ENCODE peak calls at places on chromosome 5, in four cellular contexts. S, G, Z and T are unnamed samples.

GRCh38 chr5:66074891-66075290 is 69.2 kb upstream of the SREK1 start:
- DNase-seq in S (no peak), G (no peak), Z (no peak), T (no peak)

GRCh38 chr5:137040641-137041340 is 458.3 kb downstream of the SPOCK1 start:
- DNase-seq in Z (no peak), G (no peak), S (no peak), T (no peak)

GRCh38 chr5:181258576-181258975 is 2.4 kb downstream of the TRIM52 start:
- DNase-seq in Z (no peak), S (no peak), G (no peak), T (no peak)

GRCh38 chr5:169512385-169512784 is 71.2 kb upstream of the SPDL1 start:
- DNase-seq in G (no peak), S (no peak), Z (no peak), T (no peak)

GRCh38 chr5:78956901-78957300 is 28.2 kb downstream of the ARSB start:
- DNase-seq in S (no peak), Z (no peak), G (no peak), T (no peak)

GRCh38 chr5:72234265-72234700 is 85.8 kb downstream of the MRPS27 start:
- DNase-seq in Z (no peak), S (no peak), G (no peak), T (no peak)

GRCh38 chr5:53027913-53028312 is 38.8 kb downstream of the ITGA2 start:
- DNase-seq in S (no peak), G (peak; percentile 19), Z (peak; percentile 37), T (no peak)

GRCh38 chr5:88484367-88484766 is 215.7 kb upstream of the TMEM161B start:
- DNase-seq in S (no peak), G (no peak), Z (no peak), T (no peak)

GRCh38 chr5:14364096-14364495 is 217.5 kb upstream of the OTULINL start:
- DNase-seq in G (no peak), Z (no peak), S (no peak), T (no peak)

DNA sequence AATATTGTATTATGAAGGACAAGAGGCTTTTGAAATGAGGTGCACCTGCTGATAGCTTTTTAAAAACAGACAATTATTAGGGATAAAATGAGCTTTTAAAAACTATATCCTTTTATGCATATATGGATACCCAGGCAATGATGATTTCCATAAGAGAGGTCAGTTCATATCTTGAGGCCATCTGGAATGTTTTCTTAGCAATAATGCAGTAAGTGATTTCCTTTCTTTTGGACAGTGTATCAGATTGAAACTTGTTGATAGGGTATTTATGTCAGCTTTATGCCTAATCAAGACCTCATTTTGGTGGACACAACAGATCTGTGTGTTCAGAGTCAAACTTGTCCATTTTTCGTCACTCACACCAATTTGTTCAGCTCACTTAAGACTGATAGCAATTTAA is 413.5 kb upstream of the WWC1 start:
- DNase-seq in G (no peak), S (no peak), Z (no peak), T (no peak)
- TF ChIP-seq CTCF in G (no peak), S (no peak), Z (no peak), T (no peak)

GRCh38 chr5:127754259-127754658 is 51.1 kb downstream of the CCDC192 start:
- DNase-seq in G (no peak), S (no peak), Z (no peak), T (no peak)

GRCh38 chr5:127758884-127759283 is 55.7 kb downstream of the CCDC192 start:
- DNase-seq in G (no peak), S (no peak), Z (no peak), T (no peak)

GRCh38 chr5:127761869-127762268 is 58.7 kb downstream of the CCDC192 start:
- DNase-seq in S (no peak), G (no peak), Z (no peak), T (no peak)

GRCh38 chr5:127754727-127755126 is 51.5 kb downstream of the CCDC192 start:
- DNase-seq in G (no peak), S (no peak), Z (no peak), T (no peak)

DNA sequence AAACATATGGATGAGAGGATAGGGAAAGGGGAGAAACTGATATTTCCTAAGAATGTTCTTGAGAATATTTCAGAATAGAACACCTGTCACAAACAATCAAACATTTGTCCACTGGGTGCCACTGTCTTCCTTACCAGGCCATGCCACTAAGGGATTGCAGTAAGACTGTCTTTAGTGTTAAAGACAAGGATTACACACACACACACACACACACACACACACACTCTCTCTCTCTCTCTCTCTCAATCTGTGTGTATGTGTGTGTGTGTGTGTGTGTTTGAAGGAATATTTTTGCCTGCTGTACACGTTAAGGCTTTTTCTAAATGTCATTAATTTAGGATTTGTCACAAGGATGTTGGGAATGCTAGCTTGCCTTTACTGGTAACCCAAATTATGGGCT is 54.4 kb downstream of the CCDC192 start:
- DNase-seq in S (no peak), G (no peak), Z (no peak), T (no peak)
- TF ChIP-seq CTCF in S (peak; percentile 40), G (peak; percentile 56), Z (peak; percentile 38), T (no peak)

DNA sequence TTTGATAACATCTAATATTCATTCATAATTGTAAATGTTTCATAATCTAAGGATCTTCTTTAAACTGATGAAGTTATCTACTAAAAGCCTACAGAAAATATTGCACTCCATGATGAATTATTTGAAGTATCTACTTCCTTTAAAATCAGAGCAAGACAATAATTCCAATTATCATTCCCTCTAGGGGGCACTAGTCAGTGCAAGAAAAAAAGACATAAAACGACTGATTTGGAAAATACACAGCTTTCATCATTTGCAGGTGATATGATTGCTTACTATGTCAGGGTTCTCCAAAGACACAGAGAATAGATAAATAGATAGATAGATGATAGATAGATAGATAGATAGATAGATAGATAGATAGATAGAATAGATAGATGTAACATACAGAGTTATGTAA is 13.5 kb upstream of the GRM6 start:
- DNase-seq in G (no peak), S (no peak), Z (no peak), T (no peak)
- TF ChIP-seq CTCF in G (no peak), S (no peak), Z (no peak), T (no peak)

GRCh38 chr5:161278739-161279660 is 267.5 kb downstream of the GABRB2 start:
- DNase-seq in G (no peak), Z (no peak), S (no peak), T (no peak)
- TF ChIP-seq CTCF in G (no peak), Z (no peak), S (no peak), T (no peak)

DNA sequence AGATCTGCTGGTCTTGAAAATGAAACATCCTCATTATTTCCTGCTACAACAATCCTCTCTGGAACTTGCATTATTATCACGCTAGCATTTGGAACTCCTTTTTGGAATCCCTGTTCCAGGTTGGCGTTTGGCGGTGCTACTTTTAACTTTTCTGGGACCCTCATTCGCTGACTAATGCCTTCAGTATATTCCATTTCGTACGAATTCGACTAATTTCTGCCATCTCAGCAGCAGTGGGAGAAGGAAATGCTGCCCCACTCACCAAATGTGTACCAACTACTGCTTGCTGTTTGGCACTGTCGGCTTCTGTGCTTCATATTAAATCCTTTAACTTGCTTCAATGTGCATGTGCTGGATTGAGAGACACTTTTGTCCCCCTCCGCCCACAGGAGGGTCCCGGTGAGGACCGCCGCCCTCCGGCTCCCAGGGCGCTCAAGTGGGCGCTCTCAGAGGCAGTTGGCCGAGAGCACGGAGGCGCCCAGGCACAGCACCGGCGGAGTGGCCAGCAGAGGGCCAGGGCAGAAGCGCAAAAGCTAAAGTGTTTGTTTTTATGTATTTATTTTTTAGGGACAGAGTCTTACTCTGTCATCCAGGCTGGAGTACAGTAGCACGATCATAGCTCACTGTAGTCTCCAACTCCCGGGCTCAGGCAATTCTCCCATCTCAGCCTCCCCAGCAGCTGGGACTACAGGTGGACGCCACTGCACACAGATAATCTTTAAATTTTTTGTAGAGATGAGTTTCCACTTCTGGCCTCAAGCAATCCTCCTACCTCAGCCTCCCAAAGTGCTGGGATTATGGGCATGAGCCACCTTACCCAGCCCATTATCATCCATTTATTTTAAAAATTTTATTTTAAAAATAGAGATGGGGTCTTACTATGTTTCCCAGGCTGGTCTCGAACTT is 11.9 kb downstream of the PDE6A start:
- DNase-seq in Z (no peak), S (no peak), G (peak; percentile 40), T (peak; percentile 37)
- TF ChIP-seq CTCF in Z (no peak), S (no peak), G (peak; percentile 58), T (peak; percentile 37)

GRCh38 chr5:112691758-112692157 is 45.9 kb upstream of the APC start:
- DNase-seq in Z (no peak), G (no peak), S (no peak), T (no peak)
- TF ChIP-seq CTCF in Z (no peak), G (no peak), S (peak; percentile 23), T (no peak)

GRCh38 chr5:96381526-96381925 is 51.5 kb downstream of the PCSK1 start:
- DNase-seq in Z (no peak), S (no peak), G (no peak), T (peak; percentile 18)
- TF ChIP-seq CTCF in Z (no peak), S (no peak), G (no peak), T (no peak)

GRCh38 chr5:77083088-77083487 is 4.0 kb downstream of the ZBED3 start:
- DNase-seq in Z (no peak), S (no peak), G (no peak), T (no peak)

GRCh38 chr5:77082280-77082679 is 4.8 kb downstream of the ZBED3 start:
- DNase-seq in S (no peak), Z (no peak), G (no peak), T (no peak)

GRCh38 chr5:77080905-77081304 is 6.2 kb downstream of the ZBED3 start:
- DNase-seq in Z (no peak), S (no peak), G (no peak), T (no peak)

GRCh38 chr5:77087484-77088291 is 603 bp upstream of the ZBED3 start:
- DNase-seq in S (no peak), Z (no peak), G (peak; percentile 26), T (no peak)

GRCh38 chr5:77086611-77087483 is at the start of gene ZBED3:
- DNase-seq in G (peak; percentile 66), S (no peak), Z (peak; percentile 78), T (peak; percentile 61)
- TF ChIP-seq CTCF in G (no peak), S (no peak), Z (no peak), T (no peak)